ENCODE peak calls at places on chromosomes 7 and 10, in six cellular contexts. I, P, C, K, F and Y are unnamed samples.

GRCh38 chr10:72088879-72089585 is 681 bp upstream of the SPOCK2 start:
- DNase-seq in K (no peak), P (no peak), I (no peak), F (no peak), C (peak; percentile 71), Y (no peak)

GRCh38 chr10:70137927-70138883 is 5.6 kb upstream of the AIFM2 start:
- DNase-seq in I (no peak), P (no peak), K (no peak), C (no peak), F (peak; percentile 46), Y (no peak)

GRCh38 chr10:74822583-74823089 is 3.8 kb upstream of the KAT6B start:
- DNase-seq in K (no peak), C (no peak), F (peak; percentile 95), I (no peak), P (no peak), Y (peak; percentile 82)

GRCh38 chr10:44913312-44914079 is 2.4 kb downstream of the TMEM72 start:
- DNase-seq in F (no peak), I (no peak), P (peak; percentile 75), K (no peak), C (no peak), Y (no peak)

GRCh38 chr7:21617916-21618390 is 75.1 kb downstream of the DNAH11 start:
- DNase-seq in K (no peak), P (no peak), F (peak; percentile 88), C (no peak), I (peak; percentile 51), Y (peak; percentile 67)

GRCh38 chr7:73707045-73707631 is 12.3 kb downstream of the STX1A start:
- DNase-seq in P (no peak), F (peak; percentile 89), C (peak; percentile 76), I (no peak), K (no peak), Y (no peak)

GRCh38 chr10:13351340-13351915 is 3.3 kb upstream of the SEPHS1 start:
- DNase-seq in P (no peak), F (no peak), I (no peak), C (no peak), K (peak; percentile 45), Y (no peak)

GRCh38 chr7:51246258-51247245 is 70.1 kb downstream of the COBL start:
- DNase-seq in P (no peak), F (no peak), C (peak; percentile 74), K (no peak), I (peak; percentile 88), Y (no peak)

GRCh38 chr7:4080954-4081353 is 601.1 kb upstream of the FOXK1 start:
- DNase-seq in K (no peak), P (no peak), I (no peak), C (no peak), F (no peak), Y (no peak)

GRCh38 chr7:74454059-74454947 is 597 bp downstream of the GTF2IRD1 start:
- DNase-seq in P (peak; percentile 85), F (no peak), K (no peak), I (no peak), C (no peak), Y (no peak)

GRCh38 chr7:106111671-106112117 is 418 bp downstream of the SYPL1 start:
- DNase-seq in I (peak; percentile 74), C (no peak), F (peak; percentile 70), P (peak; percentile 84), K (no peak), Y (no peak)

GRCh38 chr7:158266817-158267736 is 320.5 kb downstream of the PTPRN2 start:
- DNase-seq in F (no peak), P (no peak), C (no peak), K (no peak), I (no peak), Y (no peak)

GRCh38 chr10:49409755-49410154 is 13.9 kb upstream of the DRGX start:
- DNase-seq in I (no peak), F (peak; percentile 51), P (no peak), C (no peak), K (no peak), Y (no peak)

DNA sequence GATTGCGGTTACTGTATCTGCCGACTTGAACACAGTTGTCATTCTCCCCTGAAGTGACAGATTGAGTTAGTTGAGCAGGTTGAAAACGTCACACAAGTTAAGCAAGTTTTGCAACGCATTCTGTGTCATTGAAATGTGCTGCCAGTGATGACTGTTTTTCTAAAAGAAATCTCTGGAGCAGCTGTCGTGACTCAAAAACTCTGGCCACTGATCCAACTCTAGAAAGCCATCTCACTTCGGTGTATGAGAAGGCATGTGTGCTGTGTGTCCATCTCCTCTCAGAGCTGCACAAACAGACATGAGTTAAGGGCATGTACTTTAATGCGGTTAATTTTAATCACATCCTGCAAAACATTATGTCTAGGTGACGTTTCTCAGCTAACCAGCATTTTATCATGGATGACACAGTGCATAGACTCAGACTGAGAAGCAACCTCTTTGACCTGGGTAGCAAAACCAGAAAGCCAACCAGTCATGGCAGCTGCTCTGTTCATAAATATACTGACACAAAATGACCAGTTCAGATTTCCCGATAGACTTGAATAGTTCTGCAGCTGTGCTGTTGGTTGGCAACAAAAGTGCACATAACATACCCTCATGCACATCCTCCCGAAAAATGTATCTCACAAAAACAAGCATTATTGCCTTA is 69.3 kb downstream of the CSTF2T start:
- DNase-seq in K (no peak), I (peak; percentile 11), P (no peak), F (no peak), C (no peak), Y (no peak)
- H3K27ac ChIP-seq in K (no peak overlapping the region), I (no peak overlapping the region), P (no peak overlapping the region), F (no peak overlapping the region), C (no peak overlapping the region), Y (no peak overlapping the region)

DNA sequence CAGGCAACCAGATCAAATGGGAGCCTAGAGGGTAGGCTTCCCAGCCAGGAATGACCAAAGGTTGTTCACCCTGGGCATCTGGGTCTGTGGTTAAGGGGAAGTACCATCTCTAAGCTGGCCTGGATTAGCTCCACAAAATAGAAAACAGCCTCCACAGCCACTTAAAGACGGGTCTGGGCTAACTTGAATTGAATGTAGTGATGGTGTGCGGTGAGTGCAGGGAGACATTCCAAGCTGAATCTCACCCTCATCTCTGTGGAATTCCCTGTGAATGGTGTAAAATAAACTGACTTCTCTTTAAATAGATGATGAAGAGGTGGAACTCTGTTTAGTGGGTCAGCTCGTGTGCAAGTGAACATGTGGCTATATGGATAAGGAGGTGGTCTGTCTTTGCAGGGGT is 251.0 kb downstream of the DYNC1I1 start:
- DNase-seq in I (no peak), C (no peak), K (no peak), F (no peak), P (no peak), Y (no peak)
- H3K4me3 ChIP-seq in I (no peak overlapping the region), C (no peak overlapping the region), K (no peak overlapping the region), F (no peak overlapping the region), P (no peak overlapping the region), Y (no peak overlapping the region)

GRCh38 chr10:31706464-31706863 is 222.2 kb downstream of the ARHGAP12 start:
- DNase-seq in C (no peak), F (no peak), K (no peak), I (no peak), P (no peak), Y (no peak)
- H3K27ac ChIP-seq in C (peak overlapping the region; percentile 87), F (no peak overlapping the region), K (no peak overlapping the region), I (peak overlapping the region; percentile 94), P (no peak overlapping the region), Y (no peak overlapping the region)

GRCh38 chr7:99490878-99491277 is 9.2 kb downstream of the ZNF394 start:
- DNase-seq in K (no peak), F (no peak), C (no peak), P (no peak), I (no peak), Y (no peak)

GRCh38 chr7:99485094-99485493 is 12.4 kb downstream of the ZNF789 start:
- DNase-seq in C (no peak), P (no peak), K (no peak), I (no peak), F (no peak), Y (no peak)

GRCh38 chr7:99493823-99494222 is 6.3 kb downstream of the ZNF394 start:
- DNase-seq in P (no peak), C (no peak), I (no peak), F (no peak), K (no peak), Y (no peak)

GRCh38 chr7:99489235-99489634 is 10.8 kb downstream of the ZNF394 start:
- DNase-seq in P (peak; percentile 41), C (no peak), F (no peak), I (no peak), K (no peak), Y (no peak)
- H3K4me3 ChIP-seq in P (no peak overlapping the region), C (no peak overlapping the region), F (no peak overlapping the region), I (no peak overlapping the region), K (no peak overlapping the region), Y (no peak overlapping the region)

GRCh38 chr7:44172352-44172751 is 16.9 kb downstream of the GCK start:
- DNase-seq in I (no peak), K (no peak), F (no peak), C (no peak), P (no peak), Y (no peak)
- H3K27ac ChIP-seq in I (no peak overlapping the region), K (no peak overlapping the region), F (no peak overlapping the region), C (no peak overlapping the region), P (no peak overlapping the region), Y (no peak overlapping the region)

DNA sequence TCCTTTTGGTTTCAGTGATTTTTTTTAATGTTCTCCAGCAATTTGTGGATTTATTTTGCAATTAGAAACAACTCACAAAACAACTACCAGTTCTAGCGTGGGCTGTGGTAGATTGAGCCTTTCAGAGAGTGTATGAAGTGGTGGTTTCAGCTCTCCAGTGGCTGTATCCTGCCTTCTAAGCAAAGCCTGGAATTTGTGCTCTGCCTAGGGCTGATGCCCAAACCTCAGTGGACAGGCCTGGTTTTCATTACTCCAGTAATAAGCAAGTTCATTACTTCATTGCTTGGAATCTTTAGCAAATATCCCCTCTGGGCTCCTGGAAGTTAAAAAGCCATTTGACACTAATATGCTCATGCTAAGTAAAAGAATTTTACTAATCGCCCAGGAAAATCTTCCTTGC is 35.9 kb downstream of the APBB1IP start:
- DNase-seq in F (no peak), P (no peak), C (no peak), K (no peak), I (no peak), Y (peak; percentile 20)
- H3K4me3 ChIP-seq in F (no peak overlapping the region), P (no peak overlapping the region), C (no peak overlapping the region), K (no peak overlapping the region), I (no peak overlapping the region), Y (no peak overlapping the region)